ENCODE peak calls at places on chromosomes 4 and X, in eight cellular contexts. Z is CD4-positive, alpha-beta memory T cell; A is stimulated activated CD8-positive, alpha-beta memory T cell treated with anti-CD3 and anti-CD28 coated beads, Interleukin-2, amount 100 ng/mL, for 48 hours; H is naive thymus-derived CD8-positive, alpha-beta T cell; G is choroid plexus epithelial cell; C is left cardiac atrium; N is HEK293T; M is CD8-positive, alpha-beta memory T cell. D is an unnamed sample.

GRCh38 chrX:105634180-105634579 is 188.2 kb upstream of the NRK start:
- DNase-seq in A (no peak), Z (no peak), C (no peak), M (no peak), H (no peak), N (no peak), G (no peak), D (no peak)

GRCh38 chr4:110610940-110611785 is 11.7 kb downstream of the PITX2 start:
- DNase-seq in M (no peak), H (no peak), N (no peak), Z (no peak), C (no peak), A (no peak), G (no peak), D (no peak)

GRCh38 chr4:7909966-7910720 is 29.5 kb downstream of the AFAP1 start:
- DNase-seq in C (no peak), Z (no peak), A (no peak), H (no peak), N (no peak), G (peak), M (no peak), D (no peak)

GRCh38 chr4:184473265-184473514 is 1.2 kb downstream of the IRF2 start:
- DNase-seq in N (no peak), C (no peak), H (no peak), G (no peak), Z (no peak), M (no peak), A (no peak), D (no peak)

GRCh38 chr4:37767546-37767945 is 58.9 kb upstream of the PGM2 start:
- DNase-seq in N (no peak), C (peak), Z (no peak), H (no peak), M (no peak), G (peak), A (no peak), D (no peak)

GRCh38 chr4:58760737-58761136 is 1650.6 kb upstream of the IGFBP7 start:
- DNase-seq in G (no peak), C (no peak), N (no peak), M (no peak), Z (no peak), H (no peak), A (no peak), D (no peak)

GRCh38 chr4:98722000-98722399 is 63.6 kb upstream of the TSPAN5 start:
- DNase-seq in A (no peak), N (no peak), H (no peak), M (no peak), C (no peak), Z (no peak), G (no peak), D (no peak)

GRCh38 chr4:113884655-113885054 is 94.8 kb downstream of the ARSJ start:
- DNase-seq in N (no peak), M (no peak), G (no peak), H (no peak), Z (no peak), A (no peak), C (no peak), D (no peak)

GRCh38 chrX:140050906-140051305 is 85.6 kb upstream of the CXorf66 start:
- DNase-seq in A (no peak), G (peak), N (no peak), M (no peak), C (no peak), H (no peak), Z (no peak), D (no peak)

GRCh38 chr4:109649872-109650271 is 53.4 kb downstream of the CASP6 start:
- DNase-seq in C (no peak), H (no peak), G (no peak), N (no peak), Z (peak), M (no peak), A (no peak), D (peak)

GRCh38 chr4:41141910-41142309 is 72.4 kb downstream of the APBB2 start:
- DNase-seq in C (no peak), Z (no peak), A (no peak), M (no peak), G (peak), H (no peak), N (no peak), D (no peak)

GRCh38 chr4:17030543-17030942 is 132.1 kb upstream of the LDB2 start:
- DNase-seq in H (no peak), G (peak), A (no peak), C (no peak), M (no peak), N (no peak), Z (no peak), D (no peak)

GRCh38 chrX:109886122-109886761 is 116.7 kb upstream of the TMEM164 start:
- DNase-seq in N (peak), H (peak), C (peak), G (peak), Z (no peak), A (peak), M (peak), D (no peak)

GRCh38 chr4:33841120-33841519 is 2403.2 kb downstream of the ARAP2 start:
- DNase-seq in C (no peak), N (no peak), M (no peak), A (no peak), H (no peak), Z (no peak), G (no peak), D (no peak)

GRCh38 chr4:122758033-122758432 is 25.5 kb downstream of the BBS12 start:
- DNase-seq in H (peak), G (peak), M (peak), A (no peak), C (no peak), N (peak), Z (no peak), D (no peak)

GRCh38 chr4:147311956-147312355 is 168.9 kb upstream of the EDNRA start:
- DNase-seq in N (no peak), G (no peak), Z (no peak), A (no peak), H (no peak), C (no peak), M (no peak), D (no peak)

GRCh38 chrX:72308566-72309296 is 3.0 kb upstream of the CITED1 start:
- DNase-seq in G (peak), H (no peak), A (no peak), C (peak), N (peak), Z (no peak), M (peak), D (no peak)

GRCh38 chr4:89307446-89308160 is at the start of gene GPRIN3:
- DNase-seq in H (peak), C (peak), N (peak), Z (peak), G (no peak), A (peak), M (peak), D (no peak)

GRCh38 chr4:40843696-40844095 is 93.9 kb downstream of the NSUN7 start:
- DNase-seq in A (peak), Z (no peak), M (peak), G (no peak), H (peak), C (no peak), N (no peak), D (no peak)

GRCh38 chr4:109826719-109827118 is 1.1 kb upstream of the RRH start:
- DNase-seq in H (peak), C (no peak), A (no peak), M (peak), G (peak), N (no peak), Z (no peak), D (no peak)

GRCh38 chrX:6228720-6229119 is at the start of gene NLGN4X:
- DNase-seq in C (no peak), A (no peak), H (no peak), G (no peak), Z (no peak), N (no peak), M (no peak), D (no peak)

GRCh38 chr4:83606898-83607297 is 71.0 kb downstream of the GPAT3 start:
- DNase-seq in G (no peak), M (no peak), C (no peak), H (no peak), Z (no peak), A (no peak), N (no peak), D (no peak)

GRCh38 chr4:128166982-128167381 is 105.9 kb downstream of the LARP1B start:
- DNase-seq in H (no peak), M (no peak), A (no peak), G (no peak), C (no peak), Z (no peak), N (no peak), D (no peak)

GRCh38 chr4:3829211-3829953 is 63.2 kb downstream of the ADRA2C start:
- DNase-seq in H (no peak), A (no peak), G (no peak), Z (no peak), C (peak), N (no peak), M (no peak), D (no peak)

GRCh38 chr4:145954924-145955339 is 16.3 kb upstream of the ZNF827 start:
- DNase-seq in A (no peak), N (no peak), M (no peak), Z (no peak), H (no peak), C (no peak), G (peak), D (no peak)

GRCh38 chrX:10190367-10190766 is 33.6 kb downstream of the CLCN4 start:
- DNase-seq in C (no peak), N (peak), A (no peak), M (no peak), Z (no peak), G (peak), H (no peak), D (no peak)

GRCh38 chr4:73726000-73726399 is 14.4 kb upstream of the CXCL8 start:
- DNase-seq in H (no peak), N (no peak), Z (no peak), A (no peak), C (no peak), G (peak), M (no peak), D (no peak)

GRCh38 chr4:90293320-90293719 is 166.1 kb downstream of the CCSER1 start:
- DNase-seq in N (no peak), G (peak), A (no peak), M (no peak), C (no peak), Z (no peak), H (no peak), D (no peak)